ENCODE peak calls at places on chromosomes 12 and 14, in four cellular contexts. O, V, F and E are unnamed samples.

GRCh38 chr14:106845286-106846087 is 1319.1 kb downstream of the TMEM121 start:
- DNase-seq in F (peak; percentile 64), V (no peak), O (peak; percentile 38), E (peak; percentile 87)

GRCh38 chr12:6925543-6926279 is 2.0 kb upstream of the ATN1 start:
- DNase-seq in O (no peak), F (peak; percentile 19), V (peak; percentile 68), E (peak; percentile 74)

GRCh38 chr12:91551927-91552326 is 369.3 kb upstream of the DCN start:
- DNase-seq in V (no peak), O (no peak), F (no peak), E (no peak)

GRCh38 chr14:69945905-69946304 is 66.7 kb downstream of the SMOC1 start:
- DNase-seq in F (no peak), O (no peak), V (no peak), E (no peak)

GRCh38 chr14:55107766-55108554 is 21.1 kb upstream of the LGALS3 start:
- DNase-seq in V (peak; percentile 90), O (no peak), F (no peak), E (peak; percentile 90)

GRCh38 chr14:54754623-54755386 is 147.8 kb downstream of the GCH1 start:
- DNase-seq in V (no peak), O (no peak), F (no peak), E (no peak)

GRCh38 chr12:66055837-66056319 is 74.7 kb downstream of the LLPH start:
- DNase-seq in V (no peak), F (no peak), O (no peak), E (no peak)

GRCh38 chr12:25884024-25884919 is 74.2 kb upstream of the RASSF8 start:
- DNase-seq in F (no peak), O (no peak), V (no peak), E (no peak)

GRCh38 chr14:68643673-68644072 is 149.2 kb downstream of the ZFP36L1 start:
- DNase-seq in V (no peak), F (no peak), O (no peak), E (no peak)

GRCh38 chr14:34688470-34689206 is 25.8 kb downstream of the CFL2 start:
- DNase-seq in F (no peak), V (no peak), O (no peak), E (no peak)

GRCh38 chr14:37197421-37198272 is at the start of gene MIPOL1:
- DNase-seq in O (no peak), V (peak; percentile 60), F (no peak), E (peak; percentile 84)

GRCh38 chr14:65297744-65298143 is 114.8 kb upstream of the FUT8 start:
- DNase-seq in F (no peak), O (no peak), V (no peak), E (no peak)

GRCh38 chr12:25386823-25387134 is 136.1 kb upstream of the KRAS start:
- DNase-seq in V (no peak), O (no peak), F (no peak), E (peak; percentile 78)

GRCh38 chr14:91284146-91284790 is 39.8 kb upstream of the GPR68 start:
- DNase-seq in F (no peak), O (no peak), V (peak; percentile 42), E (no peak)

GRCh38 chr12:102879144-102879763 is 37.8 kb downstream of the PAH start:
- DNase-seq in O (no peak), V (peak; percentile 63), F (no peak), E (no peak)

GRCh38 chr12:52925717-52926595 is 21.1 kb upstream of the KRT8 start:
- DNase-seq in O (no peak), F (no peak), V (no peak), E (no peak)

GRCh38 chr14:55688566-55688965 is 108.6 kb downstream of the KTN1 start:
- DNase-seq in V (no peak), F (no peak), O (no peak), E (no peak)

GRCh38 chr12:124493809-124494750 is 73.3 kb downstream of the NCOR2 start:
- DNase-seq in V (no peak), O (no peak), F (peak; percentile 12), E (peak; percentile 87)